ENCODE peak calls at places on chromosomes 13 and 19, in six cellular contexts. One of them, this sample, is unnamed.

GRCh38 chr13:23654111-23655110 is 84.2 kb downstream of the TNFRSF19 start:
- DNase-seq in naive thymus-derived CD4-positive, alpha-beta T cell: no peak
- DNase-seq in cardiac muscle cell: peak; percentile 48
- DNase-seq in gastrocnemius medialis: no peak
- DNase-seq in posterior cingulate gyrus: no peak
- DNase-seq in non-pigmented ciliary epithelial cell: no peak
- DNase-seq in this sample: no peak

GRCh38 chr19:41691268-41691970 is 3.3 kb upstream of the CEACAM7 start:
- DNase-seq in naive thymus-derived CD4-positive, alpha-beta T cell: peak; percentile 6
- DNase-seq in cardiac muscle cell: peak; percentile 12
- DNase-seq in gastrocnemius medialis: no peak
- DNase-seq in posterior cingulate gyrus: no peak
- DNase-seq in non-pigmented ciliary epithelial cell: no peak
- DNase-seq in this sample: peak; percentile 55

GRCh38 chr13:29922281-29922821 is 71.9 kb upstream of the UBL3 start:
- DNase-seq in naive thymus-derived CD4-positive, alpha-beta T cell: no peak
- DNase-seq in cardiac muscle cell: peak; percentile 25
- DNase-seq in gastrocnemius medialis: no peak
- DNase-seq in posterior cingulate gyrus: no peak
- DNase-seq in non-pigmented ciliary epithelial cell: no peak
- DNase-seq in this sample: no peak

GRCh38 chr13:22427783-22428182 is 753.0 kb upstream of the SGCG start:
- DNase-seq in naive thymus-derived CD4-positive, alpha-beta T cell: no peak
- DNase-seq in cardiac muscle cell: no peak
- DNase-seq in gastrocnemius medialis: no peak
- DNase-seq in posterior cingulate gyrus: no peak
- DNase-seq in non-pigmented ciliary epithelial cell: no peak
- DNase-seq in this sample: no peak

GRCh38 chr19:55579766-55580621 is 654 bp downstream of the ZNF579 start:
- DNase-seq in naive thymus-derived CD4-positive, alpha-beta T cell: no peak
- DNase-seq in cardiac muscle cell: peak; percentile 44
- DNase-seq in gastrocnemius medialis: no peak
- DNase-seq in posterior cingulate gyrus: no peak
- DNase-seq in non-pigmented ciliary epithelial cell: no peak
- DNase-seq in this sample: no peak

GRCh38 chr19:7953060-7953459 is 9.6 kb upstream of the TIMM44 start:
- DNase-seq in naive thymus-derived CD4-positive, alpha-beta T cell: no peak
- DNase-seq in cardiac muscle cell: peak; percentile 81
- DNase-seq in gastrocnemius medialis: no peak
- DNase-seq in posterior cingulate gyrus: no peak
- DNase-seq in non-pigmented ciliary epithelial cell: no peak
- DNase-seq in this sample: no peak

GRCh38 chr19:23321953-23322549 is 71.9 kb upstream of the ZNF724 start:
- DNase-seq in naive thymus-derived CD4-positive, alpha-beta T cell: no peak
- DNase-seq in cardiac muscle cell: peak; percentile 9
- DNase-seq in gastrocnemius medialis: no peak
- DNase-seq in posterior cingulate gyrus: no peak
- DNase-seq in non-pigmented ciliary epithelial cell: no peak
- DNase-seq in this sample: no peak

GRCh38 chr13:26855071-26855470 is 94.5 kb upstream of the GPR12 start:
- DNase-seq in naive thymus-derived CD4-positive, alpha-beta T cell: no peak
- DNase-seq in cardiac muscle cell: no peak
- DNase-seq in gastrocnemius medialis: no peak
- DNase-seq in posterior cingulate gyrus: peak; percentile 67
- DNase-seq in non-pigmented ciliary epithelial cell: no peak
- DNase-seq in this sample: no peak

GRCh38 chr13:40549500-40550094 is 116.8 kb downstream of the FOXO1 start:
- DNase-seq in naive thymus-derived CD4-positive, alpha-beta T cell: no peak
- DNase-seq in cardiac muscle cell: peak; percentile 40
- DNase-seq in gastrocnemius medialis: peak; percentile 61
- DNase-seq in posterior cingulate gyrus: no peak
- DNase-seq in non-pigmented ciliary epithelial cell: no peak
- DNase-seq in this sample: no peak

GRCh38 chr19:48361912-48362311 is 1.8 kb downstream of the TMEM143 start:
- DNase-seq in naive thymus-derived CD4-positive, alpha-beta T cell: no peak
- DNase-seq in cardiac muscle cell: no peak
- DNase-seq in gastrocnemius medialis: no peak
- DNase-seq in posterior cingulate gyrus: no peak
- DNase-seq in non-pigmented ciliary epithelial cell: no peak
- DNase-seq in this sample: no peak

This sample was measured in ecto neural progenitor cell.